ENCODE peak calls at places on chromosomes 7 and 10, in nine cellular contexts. U, H, K, S, Y, T, C, Q and Z are unnamed samples.

GRCh38 chr7:92409357-92409756 is 37.9 kb upstream of the GATAD1 start:
- DNase-seq in U (no peak), H (no peak), K (no peak), S (no peak), Y (no peak), T (no peak), C (no peak), Q (no peak), Z (no peak)

GRCh38 chr10:124717911-124718734 is 26.1 kb downstream of the FAM53B start:
- DNase-seq in U (no peak), H (peak; percentile 47), K (no peak), S (no peak), Y (peak; percentile 84), T (no peak), C (no peak), Q (no peak), Z (no peak)

GRCh38 chr7:157116762-157117161 is 22.0 kb upstream of the UBE3C start:
- DNase-seq in U (no peak), H (no peak), K (no peak), S (no peak), Y (no peak), T (no peak), C (no peak), Q (no peak), Z (no peak)

GRCh38 chr10:123200510-123200909 is 46.3 kb downstream of the BUB3 start:
- DNase-seq in U (no peak), H (no peak), K (no peak), S (no peak), Y (no peak), T (no peak), C (no peak), Q (no peak), Z (no peak)

GRCh38 chr10:1684991-1685390 is 52.3 kb downstream of the ADARB2 start:
- DNase-seq in U (no peak), H (no peak), K (no peak), S (no peak), Y (no peak), T (no peak), C (no peak), Q (no peak), Z (no peak)

GRCh38 chr7:82419200-82419599 is 24.4 kb downstream of the CACNA2D1 start:
- DNase-seq in U (no peak), H (no peak), K (no peak), S (no peak), Y (no peak), T (no peak), C (no peak), Q (no peak), Z (no peak)

GRCh38 chr10:24385776-24386175 is 176.8 kb downstream of the KIAA1217 start:
- DNase-seq in U (peak; percentile 95), H (peak; percentile 54), K (peak; percentile 31), S (peak; percentile 45), Y (no peak), T (peak; percentile 39), C (no peak), Q (peak; percentile 99), Z (peak; percentile 79)

GRCh38 chr7:74040101-74040790 is 12.3 kb downstream of the ELN start:
- DNase-seq in U (no peak), H (no peak), K (peak; percentile 42), S (no peak), Y (no peak), T (no peak), C (no peak), Q (no peak), Z (no peak)

GRCh38 chr10:18738835-18739234 is 79.6 kb downstream of the ARL5B start:
- DNase-seq in U (no peak), H (no peak), K (peak; percentile 98), S (peak; percentile 79), Y (no peak), T (peak; percentile 70), C (no peak), Q (peak; percentile 80), Z (no peak)

GRCh38 chr10:124270940-124271339 is 147.8 kb downstream of the OAT start:
- DNase-seq in U (no peak), H (no peak), K (no peak), S (no peak), Y (no peak), T (no peak), C (no peak), Q (no peak), Z (no peak)

GRCh38 chr10:66586897-66587679 is 338.7 kb upstream of the LRRTM3 start:
- DNase-seq in U (no peak), H (no peak), K (no peak), S (no peak), Y (no peak), T (no peak), C (no peak), Q (no peak), Z (no peak)

GRCh38 chr10:15690031-15690430 is 29.7 kb downstream of the ITGA8 start:
- DNase-seq in U (no peak), H (no peak), K (no peak), S (no peak), Y (no peak), T (no peak), C (no peak), Q (no peak), Z (no peak)

GRCh38 chr7:101207459-101207858 is 6.6 kb upstream of the MOGAT3 start:
- DNase-seq in U (no peak), H (no peak), K (no peak), S (no peak), Y (no peak), T (no peak), C (no peak), Q (no peak), Z (no peak)

GRCh38 chr10:95309958-95310357 is 19.2 kb upstream of the PDLIM1 start:
- DNase-seq in U (no peak), H (no peak), K (no peak), S (no peak), Y (peak; percentile 34), T (no peak), C (no peak), Q (no peak), Z (no peak)

GRCh38 chr10:69953851-69954250 is 98.8 kb upstream of the MACROH2A2 start:
- DNase-seq in U (no peak), H (no peak), K (no peak), S (no peak), Y (peak; percentile 11), T (no peak), C (no peak), Q (no peak), Z (no peak)

GRCh38 chr10:55266797-55267196 is 465.8 kb upstream of the PCDH15 start:
- DNase-seq in U (no peak), H (no peak), K (no peak), S (no peak), Y (no peak), T (no peak), C (no peak), Q (no peak), Z (no peak)

GRCh38 chr7:140342732-140343514 is 55.4 kb downstream of the SLC37A3 start:
- DNase-seq in U (peak; percentile 33), H (no peak), K (peak; percentile 28), S (peak; percentile 26), Y (peak; percentile 53), T (no peak), C (peak; percentile 54), Q (peak; percentile 3), Z (peak; percentile 46)

GRCh38 chr10:60388709-60389241 is 900 bp downstream of the ANK3 start:
- DNase-seq in U (no peak), H (no peak), K (no peak), S (no peak), Y (no peak), T (no peak), C (no peak), Q (no peak), Z (peak; percentile 26)

GRCh38 chr10:49844775-49845561 is 82.8 kb upstream of the OGDHL start:
- DNase-seq in U (no peak), H (no peak), K (peak; percentile 28), S (peak; percentile 51), Y (no peak), T (no peak), C (no peak), Q (peak; percentile 36), Z (peak; percentile 73)

GRCh38 chr7:108875139-108875538 is 305.5 kb downstream of the DNAJB9 start:
- DNase-seq in U (peak; percentile 57), H (no peak), K (peak; percentile 1), S (peak; percentile 57), Y (peak; percentile 59), T (peak; percentile 14), C (no peak), Q (no peak), Z (peak; percentile 75)
- TF ChIP-seq CTCF in U (peak; percentile 41), H (no peak), K (no peak), S (peak; percentile 62), Y (peak; percentile 44), T (peak; percentile 55), C (no peak), Q (peak; percentile 28), Z (peak; percentile 70)

GRCh38 chr7:584820-585219 is 65.2 kb upstream of the PDGFA start:
- DNase-seq in U (no peak), H (no peak), K (no peak), S (no peak), Y (no peak), T (no peak), C (no peak), Q (no peak), Z (no peak)
- H3K4me3 ChIP-seq in U (no peak overlapping the region), H (no peak overlapping the region), K (no peak overlapping the region), S (no peak overlapping the region), Y (no peak overlapping the region), T (no peak overlapping the region), C (no peak overlapping the region), Q (no peak overlapping the region), Z (no peak overlapping the region)

GRCh38 chr10:131475803-131476202 is 164.3 kb upstream of the TCERG1L start:
- DNase-seq in U (no peak), H (no peak), K (no peak), S (no peak), Y (no peak), T (no peak), C (no peak), Q (no peak), Z (no peak)

GRCh38 chr10:131478398-131478989 is 167.0 kb upstream of the TCERG1L start:
- DNase-seq in U (no peak), H (no peak), K (no peak), S (no peak), Y (no peak), T (no peak), C (no peak), Q (no peak), Z (no peak)

GRCh38 chr10:131475043-131475442 is 163.5 kb upstream of the TCERG1L start:
- DNase-seq in U (no peak), H (no peak), K (no peak), S (no peak), Y (no peak), T (no peak), C (no peak), Q (no peak), Z (no peak)

GRCh38 chr10:131474426-131474825 is 162.9 kb upstream of the TCERG1L start:
- DNase-seq in U (no peak), H (no peak), K (no peak), S (no peak), Y (no peak), T (no peak), C (no peak), Q (no peak), Z (no peak)

GRCh38 chr10:131477457-131478205 is 166.1 kb upstream of the TCERG1L start:
- DNase-seq in U (no peak), H (no peak), K (no peak), S (no peak), Y (no peak), T (no peak), C (no peak), Q (no peak), Z (no peak)
- TF ChIP-seq CTCF in U (no peak), H (no peak), K (no peak), S (no peak), Y (no peak), T (no peak), C (no peak), Q (no peak), Z (no peak)

GRCh38 chr7:138345567-138345966 is 114.5 kb upstream of the TRIM24 start:
- DNase-seq in U (no peak), H (no peak), K (no peak), S (no peak), Y (no peak), T (no peak), C (no peak), Q (no peak), Z (no peak)
- H3K4me3 ChIP-seq in U (no peak overlapping the region), H (no peak overlapping the region), K (no peak overlapping the region), S (no peak overlapping the region), Y (no peak overlapping the region), T (no peak overlapping the region), C (no peak overlapping the region), Q (no peak overlapping the region), Z (no peak overlapping the region)